ENCODE peak calls at places on chromosomes 12 and 14, in seven cellular contexts. J is cardiac muscle cell; H is right atrium auricular region; W is CD4-positive, CD25-positive, alpha-beta regulatory T cell; A is suprapubic skin; C is kidney; O is naive thymus-derived CD4-positive, alpha-beta T cell. G is an unnamed sample.

GRCh38 chr12:75747572-75747995 is 236.2 kb upstream of the KRR1 start:
- DNase-seq in J (peak), H (no peak), W (no peak), A (no peak), C (no peak), O (no peak), G (no peak)

GRCh38 chr12:62878211-62878610 is 56.7 kb downstream of the PPM1H start:
- DNase-seq in J (no peak), H (no peak), W (no peak), A (no peak), C (no peak), O (no peak), G (no peak)

GRCh38 chr14:89767861-89768268 is 186.7 kb downstream of the EFCAB11 start:
- DNase-seq in J (peak), H (no peak), W (peak), A (no peak), C (no peak), O (peak), G (peak)

GRCh38 chr12:49088190-49088931 is 6.2 kb downstream of the DHH start:
- DNase-seq in J (peak), H (peak), W (peak), A (no peak), C (peak), O (peak), G (peak)

GRCh38 chr14:63011609-63012008 is 33.6 kb downstream of the KCNH5 start:
- DNase-seq in J (no peak), H (no peak), W (no peak), A (no peak), C (no peak), O (no peak), G (no peak)

GRCh38 chr14:36604757-36605505 is 22.5 kb upstream of the NKX2-8 start:
- DNase-seq in J (peak), H (no peak), W (peak), A (no peak), C (no peak), O (no peak), G (peak)

GRCh38 chr14:64688801-64689200 is 15.4 kb upstream of the PLEKHG3 start:
- DNase-seq in J (no peak), H (no peak), W (no peak), A (peak), C (no peak), O (no peak), G (no peak)

GRCh38 chr12:24062642-24063245 is 113.3 kb upstream of the SOX5 start:
- DNase-seq in J (peak), H (no peak), W (no peak), A (no peak), C (no peak), O (no peak), G (no peak)

GRCh38 chr12:76449572-76449971 is 101.4 kb upstream of the BBS10 start:
- DNase-seq in J (peak), H (no peak), W (no peak), A (no peak), C (no peak), O (no peak), G (peak)

GRCh38 chr14:65704850-65705249 is 292.3 kb downstream of the FUT8 start:
- DNase-seq in J (peak), H (no peak), W (no peak), A (no peak), C (no peak), O (no peak), G (no peak)

GRCh38 chr12:24909667-24910066 is 39.2 kb downstream of the BCAT1 start:
- DNase-seq in J (peak), H (peak), W (no peak), A (no peak), C (no peak), O (no peak), G (no peak)

GRCh38 chr12:118312578-118312977 is 60.1 kb downstream of the TAOK3 start:
- DNase-seq in J (no peak), H (no peak), W (no peak), A (no peak), C (no peak), O (no peak), G (no peak)

GRCh38 chr12:23708185-23708837 is 241.2 kb downstream of the SOX5 start:
- DNase-seq in J (no peak), H (no peak), W (no peak), A (no peak), C (no peak), O (no peak), G (no peak)

GRCh38 chr12:24950231-24950834 is 1.4 kb upstream of the BCAT1 start:
- DNase-seq in J (no peak), H (no peak), W (no peak), A (no peak), C (no peak), O (no peak), G (no peak)

GRCh38 chr12:1842183-1842904 is 22.0 kb downstream of the LRTM2 start:
- DNase-seq in J (no peak), H (no peak), W (no peak), A (peak), C (peak), O (no peak), G (no peak)

GRCh38 chr12:84056-84455 is 17.5 kb downstream of the IQSEC3 start:
- DNase-seq in J (no peak), H (no peak), W (no peak), A (no peak), C (no peak), O (no peak), G (no peak)

GRCh38 chr14:102255401-102256190 is 49.4 kb downstream of the MOK start:
- DNase-seq in J (peak), H (no peak), W (no peak), A (no peak), C (no peak), O (no peak), G (peak)

GRCh38 chr12:22672951-22673350 is 48.0 kb downstream of the ETNK1 start:
- DNase-seq in J (peak), H (no peak), W (no peak), A (no peak), C (no peak), O (no peak), G (no peak)

GRCh38 chr14:75831455-75831854 is 150.3 kb downstream of the TGFB3 start:
- DNase-seq in J (peak), H (no peak), W (peak), A (peak), C (no peak), O (peak), G (no peak)

GRCh38 chr12:130828895-130829294 is 10.2 kb downstream of the STX2 start:
- DNase-seq in J (no peak), H (no peak), W (no peak), A (peak), C (no peak), O (no peak), G (no peak)

GRCh38 chr14:61569783-61570182 is 125.5 kb upstream of the HIF1A start:
- DNase-seq in J (peak), H (peak), W (no peak), A (no peak), C (no peak), O (peak), G (peak)

GRCh38 chr14:65840786-65841185 is 428.3 kb downstream of the FUT8 start:
- DNase-seq in J (peak), H (no peak), W (no peak), A (no peak), C (no peak), O (no peak), G (no peak)

GRCh38 chr12:91985002-91985767 is 160.5 kb downstream of the BTG1 start:
- DNase-seq in J (peak), H (no peak), W (no peak), A (no peak), C (no peak), O (no peak), G (no peak)

GRCh38 chr12:132294121-132295034 is 35.0 kb downstream of the GALNT9 start:
- DNase-seq in J (no peak), H (no peak), W (no peak), A (no peak), C (peak), O (no peak), G (no peak)

GRCh38 chr12:116636636-116637519 is 77.7 kb downstream of the MAP1LC3B2 start:
- DNase-seq in J (no peak), H (no peak), W (no peak), A (no peak), C (no peak), O (no peak), G (no peak)

GRCh38 chr12:96617178-96617577 is 127.8 kb downstream of the CFAP54 start:
- DNase-seq in J (no peak), H (no peak), W (no peak), A (no peak), C (no peak), O (no peak), G (no peak)

GRCh38 chr14:102573591-102574046 is 18.8 kb upstream of the RCOR1 start:
- DNase-seq in J (no peak), H (no peak), W (no peak), A (no peak), C (no peak), O (no peak), G (no peak)

GRCh38 chr12:52771088-52771487 is 6.1 kb downstream of the KRT76 start:
- DNase-seq in J (no peak), H (no peak), W (no peak), A (no peak), C (no peak), O (no peak), G (no peak)

GRCh38 chr12:28770329-28770728 is 378.7 kb upstream of the FAR2 start:
- DNase-seq in J (peak), H (no peak), W (no peak), A (no peak), C (no peak), O (no peak), G (no peak)

GRCh38 chr14:74244115-74244514 is 4.9 kb downstream of the VSX2 start:
- DNase-seq in J (no peak), H (no peak), W (no peak), A (no peak), C (no peak), O (no peak), G (no peak)

GRCh38 chr14:73663548-73664212 is 18.9 kb downstream of the DNAL1 start:
- DNase-seq in J (no peak), H (no peak), W (no peak), A (no peak), C (no peak), O (no peak), G (no peak)

GRCh38 chr12:88037770-88038169 is 8.6 kb upstream of the C12orf50 start:
- DNase-seq in J (no peak), H (no peak), W (no peak), A (no peak), C (no peak), O (no peak), G (no peak)

GRCh38 chr14:76055330-76055729 is 69.8 kb downstream of the IFT43 start:
- DNase-seq in J (no peak), H (no peak), W (no peak), A (no peak), C (no peak), O (no peak), G (no peak)

GRCh38 chr14:33357225-33358010 is 418.7 kb downstream of the NPAS3 start:
- DNase-seq in J (peak), H (no peak), W (no peak), A (no peak), C (no peak), O (no peak), G (no peak)

GRCh38 chr12:116199160-116199559 is 78.3 kb downstream of the MED13L start:
- DNase-seq in J (no peak), H (no peak), W (no peak), A (no peak), C (no peak), O (no peak), G (no peak)

GRCh38 chr12:123474493-123475255 is 16.7 kb downstream of the SNRNP35 start:
- DNase-seq in J (no peak), H (no peak), W (peak), A (no peak), C (no peak), O (no peak), G (no peak)
- H3K27ac ChIP-seq in J (peak), H (peak), W (peak), A (no peak), C (peak), O (peak), G (peak)

DNA sequence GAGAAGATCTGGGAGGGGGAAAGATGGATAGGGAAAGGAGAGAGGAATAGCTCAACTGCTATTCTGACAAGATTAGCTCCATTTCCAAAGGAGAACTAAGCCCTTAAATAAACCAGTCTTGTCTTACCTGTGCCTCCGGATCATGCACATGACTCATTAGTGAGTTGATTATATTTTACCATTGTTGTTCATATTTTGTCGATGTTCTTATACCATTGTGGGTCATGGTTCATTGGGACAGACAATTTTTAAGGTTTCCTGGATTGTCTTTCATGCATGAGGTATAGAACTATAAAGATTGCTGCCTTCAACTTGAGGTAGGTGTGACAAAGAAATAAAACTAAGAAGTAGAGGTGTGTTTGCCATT is 243.0 kb upstream of the ATP2B1 start:
- DNase-seq in J (no peak), H (no peak), W (no peak), A (no peak), C (no peak), O (no peak), G (peak)
- H3K27ac ChIP-seq in J (no peak), H (no peak), W (no peak), A (no peak), C (no peak), O (no peak), G (no peak)

GRCh38 chr12:54412786-54413185 is 6.3 kb downstream of the ITGA5 start:
- DNase-seq in J (no peak), H (no peak), W (peak), A (no peak), C (no peak), O (no peak), G (no peak)
- H3K27ac ChIP-seq in J (peak), H (peak), W (peak), A (peak), C (peak), O (peak), G (peak)

GRCh38 chr12:53829130-53829529 is 77.4 kb upstream of the CISTR start:
- DNase-seq in J (no peak), H (no peak), W (no peak), A (no peak), C (no peak), O (no peak), G (no peak)
- H3K27ac ChIP-seq in J (no peak), H (no peak), W (no peak), A (no peak), C (no peak), O (no peak), G (no peak)

GRCh38 chr14:56659361-56659760 is 79.8 kb downstream of the TMEM260 start:
- DNase-seq in J (no peak), H (no peak), W (no peak), A (no peak), C (no peak), O (no peak), G (no peak)
- H3K27ac ChIP-seq in J (no peak), H (no peak), W (no peak), A (no peak), C (no peak), O (no peak), G (no peak)

GRCh38 chr14:56902413-56902812 is 92.1 kb upstream of the OTX2 start:
- DNase-seq in J (no peak), H (no peak), W (no peak), A (no peak), C (no peak), O (no peak), G (no peak)
- H3K27ac ChIP-seq in J (no peak), H (no peak), W (no peak), A (no peak), C (no peak), O (no peak), G (no peak)

DNA sequence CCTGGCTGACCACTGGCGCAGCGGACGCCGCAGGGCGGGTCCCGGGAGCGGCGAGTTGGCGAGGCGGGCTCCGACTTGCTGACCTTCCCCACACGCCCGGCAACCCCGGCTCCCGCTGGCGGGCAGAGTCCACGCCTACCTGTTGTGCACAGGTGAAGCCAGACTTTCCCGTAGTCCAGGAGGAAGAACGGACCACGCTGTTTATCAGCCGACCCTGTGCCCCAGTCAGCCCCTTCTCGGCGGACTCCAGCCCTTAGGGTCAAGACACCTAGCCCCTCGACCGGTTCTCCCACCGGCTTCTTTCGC is 384 bp downstream of the HEATR5A start:
- DNase-seq in J (no peak), H (peak), W (no peak), A (no peak), C (peak), O (peak), G (peak)
- H3K27ac ChIP-seq in J (peak), H (peak), W (peak), A (peak), C (peak), O (peak), G (peak)

GRCh38 chr12:79127268-79127895 is 262.8 kb downstream of the SYT1 start:
- DNase-seq in J (peak), H (no peak), W (no peak), A (no peak), C (no peak), O (no peak), G (peak)
- H3K27ac ChIP-seq in J (no peak), H (no peak), W (no peak), A (no peak), C (no peak), O (no peak), G (no peak)

GRCh38 chr14:94611179-94611578 is 1.0 kb upstream of the SERPINA3 start:
- DNase-seq in J (no peak), H (no peak), W (no peak), A (no peak), C (peak), O (no peak), G (no peak)
- H3K27ac ChIP-seq in J (no peak), H (peak), W (no peak), A (no peak), C (no peak), O (no peak), G (peak)